ENCODE peak calls at places on chromosomes 6 and 20, in four cellular contexts. L, S, P and B are unnamed samples. For H3F3A, the result is how much of the 10 kb centered on the place peaks cover.

GRCh38 chr20:5786930-5787826 is 37.0 kb downstream of the SHLD1 start:
- DNase-seq in L (peak), S (no peak), P (peak), B (peak)

GRCh38 chr20:62736026-62736406 is 27.4 kb downstream of the NTSR1 start:
- DNase-seq in L (no peak), S (no peak), P (no peak), B (no peak)

GRCh38 chr6:35206346-35206745 is 7.4 kb upstream of the SCUBE3 start:
- DNase-seq in L (peak), S (no peak), P (no peak), B (no peak)

GRCh38 chr6:90479603-90479926 is 107.3 kb downstream of the MAP3K7 start:
- DNase-seq in L (no peak), S (no peak), P (no peak), B (no peak)

GRCh38 chr20:4453369-4453768 is 268.3 kb upstream of the PRND start:
- DNase-seq in L (no peak), S (no peak), P (no peak), B (no peak)

GRCh38 chr20:58224974-58225373 is 3.5 kb downstream of the ANKRD60 start:
- DNase-seq in L (peak), S (peak), P (no peak), B (no peak)

GRCh38 chr6:143061597-143062385 is 1.1 kb downstream of the AIG1 start:
- DNase-seq in L (peak), S (no peak), P (no peak), B (no peak)

GRCh38 chr6:34207695-34208443 is 28.8 kb upstream of the HMGA1 start:
- DNase-seq in L (no peak), S (no peak), P (no peak), B (no peak)

GRCh38 chr6:76702187-76702586 is 629.7 kb upstream of the IMPG1 start:
- DNase-seq in L (peak), S (no peak), P (no peak), B (no peak)

GRCh38 chr6:47680724-47681123 is 17.7 kb upstream of the ADGRF4 start:
- DNase-seq in L (no peak), S (no peak), P (no peak), B (no peak)

GRCh38 chr6:27031302-27031701 is 216.2 kb upstream of the PRSS16 start:
- DNase-seq in L (no peak), S (no peak), P (peak), B (no peak)

GRCh38 chr6:96065211-96065610 is 49.4 kb downstream of the FUT9 start:
- DNase-seq in L (no peak), S (no peak), P (no peak), B (no peak)

GRCh38 chr20:52425253-52425652 is 233.7 kb upstream of the ZFP64 start:
- DNase-seq in L (peak), S (no peak), P (no peak), B (no peak)

GRCh38 chr20:2865630-2866029 is 7.7 kb upstream of the PTPRA start:
- DNase-seq in L (no peak), S (no peak), P (no peak), B (peak)

GRCh38 chr6:36605102-36605501 is 10.9 kb downstream of the SRSF3 start:
- DNase-seq in L (no peak), S (no peak), P (no peak), B (no peak)

GRCh38 chr6:36600564-36601146 is 6.5 kb downstream of the SRSF3 start:
- DNase-seq in L (no peak), S (no peak), P (no peak), B (no peak)

GRCh38 chr6:36605560-36606391 is 11.6 kb downstream of the SRSF3 start:
- DNase-seq in L (peak), S (no peak), P (no peak), B (no peak)

GRCh38 chr6:36604090-36605060 is 10.2 kb downstream of the SRSF3 start:
- DNase-seq in L (no peak), S (no peak), P (no peak), B (no peak)

DNA sequence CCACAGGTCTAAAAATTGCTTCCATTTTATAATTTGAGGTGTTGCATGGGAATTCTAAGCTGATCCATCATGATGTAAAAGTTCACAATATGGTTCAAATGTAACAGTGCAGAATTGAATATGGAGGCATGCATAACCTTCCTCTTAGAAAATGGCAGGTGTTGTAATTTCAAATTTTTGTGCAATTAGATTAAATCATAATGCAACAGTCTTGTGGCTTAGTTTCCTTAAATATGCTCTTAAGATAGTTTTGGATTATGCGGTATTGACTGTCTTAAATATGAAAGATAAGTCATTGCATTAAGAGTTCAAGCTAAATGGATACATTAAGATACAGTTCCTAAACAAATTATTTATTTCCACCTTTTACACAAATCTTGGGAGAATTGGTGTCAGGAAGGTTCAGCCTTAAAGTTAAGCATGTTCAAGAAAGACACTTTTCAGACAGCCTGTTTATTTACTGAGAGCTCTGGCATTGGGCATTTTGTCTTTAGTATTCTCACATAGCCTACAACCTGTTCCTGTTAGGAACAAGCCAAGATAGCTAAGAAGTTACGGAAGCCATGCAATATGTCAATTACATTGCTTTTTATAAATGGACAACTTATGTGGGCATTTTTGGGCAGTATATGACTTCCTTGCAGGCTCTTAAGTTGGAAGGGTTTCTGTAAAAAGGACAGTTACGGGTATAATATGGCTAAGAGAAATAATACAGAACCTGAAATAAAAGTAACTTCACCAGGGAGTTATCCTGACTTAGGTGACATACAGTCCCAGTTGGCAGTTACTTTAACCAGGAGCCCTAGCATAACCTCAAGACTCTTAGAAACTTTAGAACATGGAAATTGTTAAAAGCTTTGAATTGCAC is 9.3 kb downstream of the SRSF3 start:
- DNase-seq in L (no peak), S (no peak), P (no peak), B (no peak)
- H3F3A ChIP-seq in L (half or more), S (half or more), P (under half), B (half or more)

GRCh38 chr6:130447374-130447773 is 81.6 kb downstream of the TMEM200A start:
- DNase-seq in L (peak), S (no peak), P (no peak), B (no peak)

GRCh38 chr6:130457605-130458004 is 91.8 kb downstream of the TMEM200A start:
- DNase-seq in L (peak), S (no peak), P (no peak), B (peak)

GRCh38 chr6:130453230-130453629 is 87.4 kb downstream of the TMEM200A start:
- DNase-seq in L (peak), S (no peak), P (peak), B (no peak)

GRCh38 chr6:130452336-130452735 is 86.5 kb downstream of the TMEM200A start:
- DNase-seq in L (no peak), S (no peak), P (no peak), B (no peak)
- H3F3A ChIP-seq in L (under half), S (under half), P (under half), B (under half)

DNA sequence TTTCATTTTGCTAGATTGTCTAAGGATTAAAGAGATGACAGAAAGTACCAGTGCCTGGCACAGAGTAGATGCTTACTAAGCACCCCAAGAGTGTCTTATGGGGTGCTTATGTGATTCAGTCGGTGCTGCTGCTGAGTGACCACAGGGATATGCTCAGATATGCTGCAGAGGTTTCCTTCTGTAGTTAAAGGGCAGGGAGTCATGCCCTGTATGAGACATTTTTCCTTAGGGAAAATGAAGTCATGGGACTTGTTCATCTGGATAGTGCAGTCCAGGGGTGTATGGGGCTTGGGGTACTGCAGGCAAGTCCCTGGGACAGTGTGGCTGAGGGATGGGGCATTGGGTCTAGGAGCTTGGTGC is 25.1 kb downstream of the TOX2 start:
- DNase-seq in L (no peak), S (no peak), P (peak), B (no peak)
- H3F3A ChIP-seq in L (under half), S (under half), P (under half), B (under half)

DNA sequence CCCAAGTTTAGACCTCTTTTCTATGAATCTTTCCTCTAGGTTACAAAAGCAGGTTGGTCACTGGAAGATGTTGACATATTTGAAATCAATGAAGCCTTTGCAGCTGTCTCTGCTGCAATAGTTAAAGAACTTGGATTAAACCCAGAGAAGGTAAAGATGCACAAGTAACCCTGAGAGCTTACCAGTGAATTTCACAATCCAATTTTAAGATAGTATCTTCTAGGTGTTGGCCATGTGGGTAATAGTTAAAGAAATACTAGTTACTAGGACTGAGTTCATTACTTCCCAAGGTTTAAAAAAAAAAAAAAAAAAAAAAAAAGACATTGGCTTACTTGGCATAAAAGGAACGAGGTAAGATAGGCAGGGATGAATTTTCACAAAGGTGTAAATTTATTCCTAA is 11.3 kb downstream of the TCP1 start:
- DNase-seq in L (no peak), S (no peak), P (no peak), B (no peak)
- H3F3A ChIP-seq in L (half or more), S (half or more), P (under half), B (under half)

GRCh38 chr6:36598739-36599318 is 4.7 kb downstream of the SRSF3 start:
- DNase-seq in L (no peak), S (no peak), P (no peak), B (no peak)

GRCh38 chr6:36596359-36596758 is 2.2 kb downstream of the SRSF3 start:
- DNase-seq in L (peak), S (no peak), P (no peak), B (no peak)

GRCh38 chr6:36599791-36600209 is 5.6 kb downstream of the SRSF3 start:
- DNase-seq in L (peak), S (peak), P (no peak), B (peak)

GRCh38 chr6:36598326-36598725 is 4.2 kb downstream of the SRSF3 start:
- DNase-seq in L (no peak), S (no peak), P (no peak), B (no peak)

GRCh38 chr6:36597775-36598174 is 3.6 kb downstream of the SRSF3 start:
- DNase-seq in L (no peak), S (no peak), P (no peak), B (no peak)
- H3F3A ChIP-seq in L (half or more), S (half or more), P (under half), B (half or more)

GRCh38 chr6:87917861-87918260 is 129.8 kb upstream of the SPACA1 start:
- DNase-seq in L (no peak), S (no peak), P (no peak), B (no peak)
- H3F3A ChIP-seq in L (under half), S (under half), P (under half), B (under half)

DNA sequence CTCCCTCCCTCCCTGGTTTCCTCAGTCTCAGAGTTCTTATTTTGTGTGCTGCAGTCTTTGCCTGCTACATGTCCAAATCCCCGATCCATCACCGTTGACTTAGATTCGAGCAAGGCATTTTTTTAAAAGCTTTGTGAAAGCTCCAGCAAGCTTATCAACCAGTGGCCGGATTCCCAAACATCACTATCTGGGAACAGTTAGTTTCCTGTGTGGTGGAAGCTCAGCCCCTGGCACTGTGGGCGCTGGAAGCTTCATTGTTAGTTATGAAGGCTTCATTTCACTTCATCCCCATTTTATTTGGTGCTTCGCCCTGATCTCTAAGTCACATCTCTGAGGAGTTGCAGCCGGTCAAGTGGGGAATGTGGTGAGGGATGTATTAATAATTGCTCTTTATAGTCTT is 44.7 kb downstream of the DEK start:
- DNase-seq in L (no peak), S (no peak), P (no peak), B (no peak)
- H3F3A ChIP-seq in L (under half), S (half or more), P (under half), B (under half)

DNA sequence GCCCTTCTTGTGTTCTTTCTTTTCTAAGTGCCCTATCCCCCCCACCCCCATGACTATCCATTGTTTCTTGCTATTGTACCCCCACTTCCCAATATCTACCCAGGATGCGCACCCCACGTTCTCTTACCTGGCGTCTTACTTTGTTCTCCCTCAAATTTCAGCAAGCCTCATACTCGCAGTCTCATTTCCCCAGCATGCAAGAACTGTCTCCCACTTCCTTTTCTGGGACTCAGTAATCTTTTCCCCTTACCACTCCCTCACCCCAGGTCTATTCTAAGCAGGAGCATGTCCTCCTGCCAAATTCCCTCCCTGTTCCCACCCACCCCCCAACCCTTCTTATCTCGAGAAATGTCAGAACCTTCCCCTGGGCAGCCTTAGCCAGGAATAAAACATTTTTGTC is 1.7 kb upstream of the EHMT2 start:
- DNase-seq in L (no peak), S (no peak), P (no peak), B (no peak)
- H3F3A ChIP-seq in L (under half), S (half or more), P (under half), B (under half)